ENCODE peak calls at places on chromosomes 2 and 18, in ten cellular contexts. T, K, G, U, A, P, L, O, Y and S are unnamed samples.

GRCh38 chr18:54662986-54663385 is 71.9 kb downstream of the DYNAP start:
- DNase-seq in Y (no peak), O (no peak), P (no peak), T (no peak), L (no peak), U (no peak), G (no peak), K (no peak), A (no peak), S (no peak)

GRCh38 chr2:138744709-138745108 is 35.5 kb downstream of the NXPH2 start:
- DNase-seq in G (no peak), Y (no peak), O (no peak), L (no peak), K (no peak), U (peak; percentile 74), P (no peak), A (no peak), T (no peak), S (no peak)

GRCh38 chr18:58522157-58522556 is 106.7 kb downstream of the ALPK2 start:
- DNase-seq in L (no peak), K (no peak), P (no peak), G (no peak), T (no peak), U (no peak), O (peak; percentile 75), A (no peak), Y (no peak), S (no peak)

GRCh38 chr2:227783404-227784138 is 30.1 kb upstream of the CCL20 start:
- DNase-seq in A (no peak), P (peak; percentile 53), K (no peak), L (no peak), G (no peak), O (peak; percentile 37), T (peak; percentile 81), U (no peak), Y (no peak), S (peak; percentile 79)

GRCh38 chr18:75208836-75209128 is 157 bp downstream of the PTGR3 start:
- DNase-seq in O (peak; percentile 50), G (no peak), P (no peak), T (no peak), Y (no peak), U (no peak), K (no peak), L (no peak), A (no peak), S (no peak)

GRCh38 chr2:25078171-25079049 is 36.5 kb downstream of the EFR3B start:
- DNase-seq in U (peak; percentile 20), Y (peak; percentile 88), O (peak; percentile 86), T (no peak), A (no peak), G (no peak), L (no peak), K (no peak), P (peak; percentile 25), S (no peak)

GRCh38 chr2:43399515-43400245 is 173.3 kb upstream of the ZFP36L2 start:
- DNase-seq in P (no peak), O (peak; percentile 91), K (no peak), Y (no peak), A (no peak), G (no peak), U (no peak), T (no peak), L (no peak), S (no peak)

GRCh38 chr2:158776236-158776635 is 18.9 kb upstream of the DAPL1 start:
- DNase-seq in Y (no peak), G (no peak), O (no peak), A (no peak), K (no peak), U (no peak), T (no peak), L (no peak), P (peak; percentile 14), S (no peak)

GRCh38 chr2:214765180-214765579 is 44.3 kb downstream of the BARD1 start:
- DNase-seq in A (no peak), P (no peak), T (no peak), K (no peak), O (no peak), G (no peak), U (no peak), L (no peak), Y (no peak), S (no peak)

DNA sequence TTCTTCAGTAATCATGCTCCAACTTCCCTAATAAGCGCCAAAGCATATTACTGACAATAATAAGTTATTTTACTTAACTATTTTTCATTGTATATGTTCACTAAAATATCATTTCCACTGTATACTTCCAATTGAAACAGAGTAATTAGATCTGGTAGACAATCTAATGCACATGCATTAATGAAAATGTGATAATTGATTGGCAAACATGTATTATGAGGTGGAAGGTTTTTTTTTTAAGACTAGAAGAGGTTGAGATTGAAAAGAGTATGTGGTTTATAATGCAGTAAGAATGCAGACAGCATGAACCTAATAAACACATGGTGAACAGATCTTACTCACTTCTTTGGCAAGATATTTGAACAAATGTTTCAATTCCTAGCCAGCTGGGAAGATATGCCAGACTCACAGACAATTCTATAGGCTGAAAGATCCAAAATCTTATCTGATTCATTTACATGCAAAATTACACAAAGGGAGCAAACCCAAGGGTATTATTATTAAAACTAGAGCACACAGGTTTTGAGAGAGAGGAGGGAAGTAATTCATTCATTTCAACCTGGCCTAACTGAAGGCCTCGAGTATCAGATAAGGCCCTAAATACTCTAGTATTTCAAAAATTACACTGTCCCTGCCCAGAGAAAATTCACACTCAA is 2.8 kb downstream of the NCKAP1 start:
- DNase-seq in O (peak; percentile 38), Y (no peak), U (peak; percentile 66), A (no peak), T (no peak), L (peak; percentile 44), K (no peak), G (no peak), P (no peak), S (no peak)
- H3K4me3 ChIP-seq in O (no peak overlapping the region), Y (peak overlapping the region; percentile 92), U (peak overlapping the region; percentile 85), A (no peak overlapping the region), T (no peak overlapping the region), L (no peak overlapping the region), K (no peak overlapping the region), G (no peak overlapping the region), P (peak overlapping the region; percentile 19), S (no peak overlapping the region)

GRCh38 chr2:200373973-200374416 is 67.5 kb downstream of the SPATS2L start:
- DNase-seq in G (no peak), L (peak; percentile 45), U (no peak), P (peak; percentile 89), Y (no peak), T (peak; percentile 68), O (no peak), K (peak; percentile 41), A (no peak), S (peak; percentile 52)
- H3K4me3 ChIP-seq in G (peak overlapping the region; percentile 52), L (peak overlapping the region; percentile 7), U (no peak overlapping the region), P (peak overlapping the region; percentile 17), Y (peak overlapping the region; percentile 9), T (peak overlapping the region; percentile 52), O (no peak overlapping the region), K (peak overlapping the region; percentile 30), A (no peak overlapping the region), S (peak overlapping the region; percentile 39)

GRCh38 chr2:229205704-229206103 is 65.4 kb downstream of the PID1 start:
- DNase-seq in O (no peak), Y (no peak), T (no peak), G (no peak), P (no peak), L (no peak), K (no peak), A (no peak), U (no peak), S (no peak)
- H3K4me3 ChIP-seq in O (no peak overlapping the region), Y (no peak overlapping the region), T (no peak overlapping the region), G (no peak overlapping the region), P (no peak overlapping the region), L (no peak overlapping the region), K (no peak overlapping the region), A (no peak overlapping the region), U (no peak overlapping the region), S (no peak overlapping the region)

DNA sequence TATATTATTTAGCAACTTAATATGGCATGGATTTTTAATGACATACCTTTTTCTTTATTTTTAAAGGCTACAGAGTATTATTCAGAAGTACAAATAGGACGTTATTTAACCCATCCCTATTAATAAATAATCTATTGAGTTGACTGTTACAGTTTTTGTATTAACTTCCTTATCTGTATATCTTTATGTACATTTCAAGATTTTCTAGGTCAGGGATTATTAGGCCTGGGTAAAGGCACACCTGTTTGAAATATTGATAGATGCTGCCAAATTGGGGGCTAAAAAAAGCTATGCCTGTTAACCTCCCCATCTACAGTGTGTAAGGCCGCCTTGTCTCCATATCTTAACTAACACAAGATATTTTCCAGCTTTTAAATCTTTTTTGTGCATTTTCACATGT is 6.6 kb downstream of the NPAS2 start:
- DNase-seq in T (no peak), L (no peak), K (no peak), P (no peak), G (no peak), Y (no peak), A (no peak), U (no peak), O (no peak), S (no peak)
- H3K4me3 ChIP-seq in T (no peak overlapping the region), L (no peak overlapping the region), K (no peak overlapping the region), P (no peak overlapping the region), G (no peak overlapping the region), Y (no peak overlapping the region), A (no peak overlapping the region), U (no peak overlapping the region), O (no peak overlapping the region), S (no peak overlapping the region)

GRCh38 chr2:52336951-52337350 is 1305.0 kb upstream of the NRXN1 start:
- DNase-seq in T (no peak), Y (no peak), P (no peak), O (no peak), K (no peak), L (no peak), G (no peak), U (no peak), A (no peak), S (no peak)
- H3K4me3 ChIP-seq in T (no peak overlapping the region), Y (no peak overlapping the region), P (no peak overlapping the region), O (no peak overlapping the region), K (no peak overlapping the region), L (no peak overlapping the region), G (no peak overlapping the region), U (no peak overlapping the region), A (no peak overlapping the region), S (no peak overlapping the region)

DNA sequence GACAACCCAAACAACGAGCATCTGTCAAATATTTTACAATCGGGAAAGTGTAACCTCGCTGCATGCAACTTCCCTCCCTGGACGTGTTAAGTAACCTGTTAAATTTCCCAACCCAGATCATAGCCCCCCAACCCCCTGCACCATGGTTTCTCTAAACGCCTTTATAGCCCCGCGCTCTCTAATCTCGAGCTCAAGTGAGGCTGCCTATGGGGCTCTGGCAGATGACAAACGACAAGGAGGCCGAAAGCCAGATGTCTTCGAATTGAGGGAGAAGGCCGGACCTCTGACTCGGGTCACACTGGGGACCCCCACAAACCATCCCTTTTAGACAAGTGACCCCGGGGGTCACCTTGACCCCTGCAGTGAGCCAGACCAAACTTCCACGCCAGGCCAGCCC is 526 bp downstream of the COX7A2L start:
- DNase-seq in O (no peak), G (no peak), U (no peak), T (no peak), K (peak; percentile 16), L (peak; percentile 51), Y (no peak), P (no peak), A (no peak), S (no peak)
- H3K4me3 ChIP-seq in O (peak overlapping the region; percentile 77), G (peak overlapping the region; percentile 77), U (peak overlapping the region; percentile 99), T (peak overlapping the region; percentile 97), K (peak overlapping the region; percentile 96), L (peak overlapping the region; percentile 99), Y (peak overlapping the region; percentile 95), P (peak overlapping the region; percentile 79), A (peak overlapping the region; percentile 78), S (peak overlapping the region; percentile 65)

GRCh38 chr18:22172594-22173049 is 3.2 kb downstream of the GATA6 start:
- DNase-seq in A (peak; percentile 70), P (peak; percentile 56), O (no peak), L (no peak), U (no peak), G (no peak), Y (no peak), K (no peak), T (no peak), S (no peak)
- H3K4me3 ChIP-seq in A (peak overlapping the region; percentile 42), P (peak overlapping the region; percentile 94), O (no peak overlapping the region), L (no peak overlapping the region), U (peak overlapping the region; percentile 20), G (no peak overlapping the region), Y (no peak overlapping the region), K (no peak overlapping the region), T (no peak overlapping the region), S (no peak overlapping the region)